ENCODE peak calls at places on chromosomes 5 and 9, in nine cellular contexts. Q is CD4-positive, CD25-positive, alpha-beta regulatory T cell; O is NCI-H446 treated with DMSO at 0.1 percent for 48 hours; C is stimulated activated CD4-positive, alpha-beta T cell treated with anti-CD3 and anti-CD28 coated beads, Interleukin-15, amount 100 ng/mL, for 1 hour; A is activated T-cell treated with anti-CD3 and anti-CD28 coated beads, Interleukin-2, amount 50 U/mL, for 72 hours; L is mammary epithelial cell; T is choroid plexus epithelial cell; D is activated CD4-positive, alpha-beta T cell treated with anti-CD3 and anti-CD28 coated beads, Interleukin-2, amount 10 ng/mL, durations not matched to agents 24 days and 14 days; W is stimulated activated CD8-positive, alpha-beta memory T cell treated with anti-CD3 and anti-CD28 coated beads, Interleukin-7, amount 100 ng/mL, for 1 hour. J is an unnamed sample.
A peak's percentile ranks its signal among the peaks of the same experiment; 100 is the strongest.

GRCh38 chr9:130707225-130707976 is 13.8 kb downstream of the EXOSC2 start:
- DNase-seq in D (peak; percentile 89), Q (peak; percentile 80), C (peak; percentile 37), T (peak; percentile 83), A (peak; percentile 64), W (peak; percentile 44), L (peak; percentile 32), O (no peak), J (peak; percentile 6)

GRCh38 chr9:69193685-69194032 is 19.6 kb downstream of the TJP2 start:
- DNase-seq in C (no peak), A (no peak), W (no peak), T (no peak), Q (no peak), D (no peak), O (no peak), L (no peak), J (no peak)

GRCh38 chr9:137299938-137300337 is 2.1 kb downstream of the NRARP start:
- DNase-seq in O (no peak), C (no peak), A (no peak), W (no peak), Q (no peak), L (no peak), D (no peak), T (no peak), J (no peak)

GRCh38 chr5:94545870-94546625 is 72.4 kb downstream of the KIAA0825 start:
- DNase-seq in O (no peak), Q (no peak), T (no peak), D (no peak), C (no peak), W (no peak), L (no peak), A (no peak), J (no peak)

GRCh38 chr5:81629986-81630385 is 120.9 kb downstream of the SSBP2 start:
- DNase-seq in A (no peak), C (no peak), L (no peak), T (no peak), Q (no peak), O (no peak), W (no peak), D (no peak), J (no peak)

GRCh38 chr5:107365355-107366109 is 305.2 kb downstream of the EFNA5 start:
- DNase-seq in O (no peak), C (no peak), T (peak; percentile 95), D (no peak), Q (no peak), A (no peak), W (no peak), L (no peak), J (no peak)

GRCh38 chr5:52808316-52808901 is 20.7 kb downstream of the ITGA1 start:
- DNase-seq in T (peak; percentile 66), D (no peak), O (no peak), Q (no peak), W (no peak), A (no peak), C (no peak), L (no peak), J (no peak)

GRCh38 chr5:51002368-51002767 is 335.9 kb downstream of the PARP8 start:
- DNase-seq in D (no peak), C (no peak), T (no peak), W (no peak), O (no peak), A (no peak), L (no peak), Q (no peak), J (no peak)

GRCh38 chr9:91727316-91727861 is 222.6 kb downstream of the ROR2 start:
- DNase-seq in L (peak; percentile 39), O (no peak), W (no peak), C (no peak), D (peak; percentile 80), T (peak; percentile 73), Q (peak; percentile 37), A (peak; percentile 43), J (no peak)

GRCh38 chr5:90263102-90263501 is 146.5 kb downstream of the CETN3 start:
- DNase-seq in Q (no peak), A (no peak), L (no peak), W (no peak), T (no peak), C (no peak), O (no peak), D (no peak), J (no peak)

GRCh38 chr9:135724186-135724797 is 22.3 kb downstream of the KCNT1 start:
- DNase-seq in D (no peak), O (no peak), L (no peak), A (no peak), T (no peak), W (no peak), Q (no peak), C (no peak), J (no peak)

GRCh38 chr5:33807771-33808170 is 84.0 kb downstream of the ADAMTS12 start:
- DNase-seq in O (no peak), L (no peak), D (no peak), C (no peak), A (no peak), W (no peak), T (no peak), Q (no peak), J (no peak)

GRCh38 chr9:123679330-123679987 is 250.5 kb downstream of the DENND1A start:
- DNase-seq in A (no peak), Q (peak; percentile 71), O (no peak), D (no peak), L (no peak), T (peak; percentile 51), C (no peak), W (no peak), J (no peak)

GRCh38 chr9:75152416-75152815 is 64.1 kb downstream of the OSTF1 start:
- DNase-seq in L (no peak), O (no peak), A (peak; percentile 84), D (peak; percentile 82), T (no peak), C (no peak), W (peak; percentile 24), Q (peak; percentile 83), J (no peak)

GRCh38 chr9:116008278-116008677 is 145.3 kb upstream of the PAPPA start:
- DNase-seq in T (peak; percentile 48), Q (no peak), C (no peak), A (no peak), W (no peak), D (no peak), O (no peak), L (peak; percentile 78), J (no peak)

GRCh38 chr5:20114536-20114935 is 126.5 kb upstream of the CDH18 start:
- DNase-seq in A (no peak), W (no peak), C (no peak), L (no peak), O (peak; percentile 27), Q (no peak), T (no peak), D (no peak), J (no peak)

GRCh38 chr9:71680189-71680983 is 87.9 kb downstream of the CEMIP2 start:
- DNase-seq in C (no peak), T (peak; percentile 86), O (no peak), Q (no peak), L (peak; percentile 64), W (no peak), A (no peak), D (no peak), J (no peak)

GRCh38 chr5:128876848-128877387 is 88.4 kb upstream of the SLC27A6 start:
- DNase-seq in T (no peak), C (no peak), W (no peak), D (no peak), Q (no peak), L (no peak), O (no peak), A (no peak), J (no peak)

GRCh38 chr9:83043583-83043982 is 19.4 kb downstream of the RASEF start:
- DNase-seq in Q (no peak), T (peak; percentile 39), C (no peak), A (no peak), L (no peak), W (no peak), O (no peak), D (no peak), J (no peak)

GRCh38 chr5:57718155-57718554 is 235.5 kb upstream of the ACTBL2 start:
- DNase-seq in D (no peak), W (no peak), A (no peak), T (no peak), C (no peak), O (no peak), L (peak; percentile 58), Q (no peak), J (no peak)

GRCh38 chr5:108280960-108281569 is 100.8 kb downstream of the FBXL17 start:
- DNase-seq in A (no peak), W (no peak), D (no peak), T (no peak), Q (no peak), L (no peak), O (no peak), C (no peak), J (no peak)

GRCh38 chr9:133396952-133397351 is 20.8 kb downstream of the STKLD1 start:
- DNase-seq in W (no peak), T (peak; percentile 26), L (no peak), C (no peak), A (peak; percentile 18), Q (no peak), D (no peak), O (no peak), J (no peak)

GRCh38 chr9:27572566-27572917 is 739 bp downstream of the C9orf72 start:
- DNase-seq in A (peak; percentile 77), L (peak; percentile 67), O (peak; percentile 17), W (peak; percentile 27), C (no peak), Q (peak; percentile 84), D (no peak), T (peak; percentile 59), J (no peak)

GRCh38 chr5:53343187-53343586 is 137.2 kb upstream of the FST start:
- DNase-seq in L (peak; percentile 99), A (no peak), C (no peak), D (no peak), Q (no peak), W (no peak), O (peak; percentile 63), T (peak; percentile 98), J (no peak)

GRCh38 chr5:177036921-177037320 is 14.4 kb downstream of the ZNF346 start:
- DNase-seq in C (no peak), D (no peak), O (no peak), T (no peak), Q (no peak), W (no peak), A (no peak), L (no peak), J (no peak)